ENCODE peak calls at places on chromosomes 7 and 10, in six cellular contexts. One of them, this sample, is unnamed.

GRCh38 chr10:117370205-117370604 is 5.0 kb downstream of the PDZD8 start:
- DNase-seq in heart left ventricle: no peak
- DNase-seq in GM12878: no peak
- DNase-seq in coronary artery: no peak
- DNase-seq in endodermal cell: no peak
- DNase-seq in esophagus muscularis mucosa: no peak
- DNase-seq in this sample: no peak

GRCh38 chr10:131653550-131654470 is 247.0 kb upstream of the PPP2R2D start:
- DNase-seq in esophagus muscularis mucosa: no peak
- DNase-seq in GM12878: no peak
- DNase-seq in heart left ventricle: no peak
- DNase-seq in coronary artery: peak
- DNase-seq in endodermal cell: no peak
- DNase-seq in this sample: no peak

GRCh38 chr7:151114151-151115090 is 28.1 kb downstream of the AGAP3 start:
- DNase-seq in endodermal cell: peak
- DNase-seq in GM12878: no peak
- DNase-seq in coronary artery: no peak
- DNase-seq in esophagus muscularis mucosa: no peak
- DNase-seq in heart left ventricle: no peak
- DNase-seq in this sample: no peak

GRCh38 chr7:21844742-21845141 is 101.0 kb downstream of the CDCA7L start:
- DNase-seq in heart left ventricle: no peak
- DNase-seq in endodermal cell: no peak
- DNase-seq in esophagus muscularis mucosa: no peak
- DNase-seq in GM12878: no peak
- DNase-seq in coronary artery: no peak
- DNase-seq in this sample: no peak

GRCh38 chr7:111075498-111075897 is 15.4 kb upstream of the LRRN3 start:
- DNase-seq in coronary artery: no peak
- DNase-seq in endodermal cell: no peak
- DNase-seq in esophagus muscularis mucosa: no peak
- DNase-seq in GM12878: no peak
- DNase-seq in heart left ventricle: no peak
- DNase-seq in this sample: no peak

GRCh38 chr10:8182841-8183240 is 128.4 kb downstream of the GATA3 start:
- DNase-seq in coronary artery: no peak
- DNase-seq in endodermal cell: no peak
- DNase-seq in heart left ventricle: no peak
- DNase-seq in esophagus muscularis mucosa: no peak
- DNase-seq in GM12878: no peak
- DNase-seq in this sample: no peak

GRCh38 chr10:110774069-110775021 is 97.4 kb upstream of the PDCD4 start:
- DNase-seq in GM12878: peak
- DNase-seq in endodermal cell: no peak
- DNase-seq in esophagus muscularis mucosa: no peak
- DNase-seq in heart left ventricle: no peak
- DNase-seq in coronary artery: no peak
- DNase-seq in this sample: no peak

GRCh38 chr10:63421591-63421990 is 44.2 kb downstream of the JMJD1C start:
- DNase-seq in endodermal cell: no peak
- DNase-seq in coronary artery: no peak
- DNase-seq in heart left ventricle: no peak
- DNase-seq in GM12878: peak
- DNase-seq in esophagus muscularis mucosa: no peak
- DNase-seq in this sample: no peak

GRCh38 chr10:77592946-77593636 is 44.5 kb downstream of the KCNMA1 start:
- DNase-seq in coronary artery: peak
- DNase-seq in endodermal cell: no peak
- DNase-seq in esophagus muscularis mucosa: no peak
- DNase-seq in heart left ventricle: no peak
- DNase-seq in GM12878: no peak
- DNase-seq in this sample: no peak

GRCh38 chr10:123478112-123478511 is 188.0 kb upstream of the GPR26 start:
- DNase-seq in esophagus muscularis mucosa: no peak
- DNase-seq in heart left ventricle: no peak
- DNase-seq in GM12878: no peak
- DNase-seq in endodermal cell: no peak
- DNase-seq in coronary artery: no peak
- DNase-seq in this sample: no peak

GRCh38 chr10:88975377-88975720 is 15.2 kb upstream of the FAS start:
- DNase-seq in endodermal cell: no peak
- DNase-seq in coronary artery: no peak
- DNase-seq in heart left ventricle: no peak
- DNase-seq in esophagus muscularis mucosa: no peak
- DNase-seq in GM12878: no peak
- DNase-seq in this sample: no peak

GRCh38 chr10:91076991-91077548 is 143.4 kb upstream of the PCGF5 start:
- DNase-seq in coronary artery: no peak
- DNase-seq in esophagus muscularis mucosa: peak
- DNase-seq in endodermal cell: no peak
- DNase-seq in GM12878: no peak
- DNase-seq in heart left ventricle: no peak
- DNase-seq in this sample: no peak

GRCh38 chr7:37105119-37105518 is 343.5 kb downstream of the ELMO1 start:
- DNase-seq in heart left ventricle: no peak
- DNase-seq in endodermal cell: peak
- DNase-seq in GM12878: no peak
- DNase-seq in esophagus muscularis mucosa: peak
- DNase-seq in coronary artery: no peak
- DNase-seq in this sample: no peak

GRCh38 chr7:132574281-132574680 is 2.0 kb downstream of the PLXNA4 start:
- DNase-seq in esophagus muscularis mucosa: no peak
- DNase-seq in coronary artery: no peak
- DNase-seq in GM12878: no peak
- DNase-seq in heart left ventricle: no peak
- DNase-seq in endodermal cell: no peak
- DNase-seq in this sample: no peak

GRCh38 chr10:49037187-49037586 is 78.1 kb downstream of the VSTM4 start:
- DNase-seq in GM12878: no peak
- DNase-seq in endodermal cell: no peak
- DNase-seq in esophagus muscularis mucosa: peak
- DNase-seq in heart left ventricle: no peak
- DNase-seq in coronary artery: no peak
- DNase-seq in this sample: no peak

GRCh38 chr7:155284496-155285274 is 13.0 kb upstream of the INSIG1 start:
- DNase-seq in coronary artery: no peak
- DNase-seq in heart left ventricle: no peak
- DNase-seq in esophagus muscularis mucosa: no peak
- DNase-seq in endodermal cell: no peak
- DNase-seq in GM12878: no peak
- DNase-seq in this sample: no peak

DNA sequence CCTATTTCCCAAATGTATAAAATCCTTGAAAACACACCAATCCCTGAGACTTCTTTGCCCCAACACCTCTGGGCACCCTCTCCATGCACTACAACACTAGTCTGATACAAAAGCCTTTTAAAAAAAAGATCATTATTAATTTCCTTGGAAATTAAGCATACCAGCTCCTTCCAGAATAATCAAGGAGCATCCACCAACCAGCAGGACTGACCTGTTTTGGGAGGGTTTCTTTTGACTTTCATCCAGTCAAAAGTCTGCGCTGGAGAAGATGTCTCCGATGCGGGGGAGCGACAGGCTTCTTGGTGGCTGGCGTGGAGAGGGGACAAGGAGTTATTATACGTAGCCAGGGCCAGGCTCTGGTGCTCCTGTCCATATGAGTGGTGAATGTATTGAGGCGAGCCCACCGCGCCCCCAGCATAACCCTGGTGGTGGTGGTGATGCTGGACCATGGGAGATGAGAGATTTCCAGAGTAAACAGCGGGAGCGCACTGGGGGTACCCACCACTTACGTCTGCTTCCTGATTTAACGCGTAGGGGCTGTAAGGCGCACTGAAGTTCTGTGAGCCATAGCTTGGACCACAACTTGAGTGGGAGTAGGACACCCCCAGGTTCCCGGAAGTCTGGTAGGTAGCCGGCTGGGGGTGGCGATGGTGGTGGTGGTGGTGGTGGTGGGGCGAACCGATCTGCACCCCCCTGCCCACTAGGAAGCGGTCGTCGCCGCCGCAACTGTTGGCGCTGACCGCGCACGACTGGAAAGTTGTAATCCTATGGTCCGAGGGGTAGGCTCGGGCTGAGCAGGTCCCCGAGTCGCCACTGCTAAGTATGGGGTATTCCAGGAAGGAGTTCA is 527 bp downstream of the HOXA1 start:
- DNase-seq in coronary artery: no peak
- DNase-seq in endodermal cell: peak
- DNase-seq in esophagus muscularis mucosa: no peak
- DNase-seq in GM12878: no peak
- DNase-seq in heart left ventricle: no peak
- DNase-seq in this sample: no peak
- H3K27ac ChIP-seq in coronary artery: peak
- H3K27ac ChIP-seq in endodermal cell: no peak
- H3K27ac ChIP-seq in esophagus muscularis mucosa: peak
- H3K27ac ChIP-seq in GM12878: no peak
- H3K27ac ChIP-seq in heart left ventricle: no peak
- H3K27ac ChIP-seq in this sample: no peak

GRCh38 chr10:130109796-130110235 is 814 bp downstream of the C10orf143 start:
- DNase-seq in endodermal cell: peak
- DNase-seq in esophagus muscularis mucosa: no peak
- DNase-seq in heart left ventricle: peak
- DNase-seq in coronary artery: no peak
- DNase-seq in GM12878: peak
- DNase-seq in this sample: no peak

GRCh38 chr10:130111848-130112180 is 1.2 kb upstream of the C10orf143 start:
- DNase-seq in heart left ventricle: no peak
- DNase-seq in esophagus muscularis mucosa: no peak
- DNase-seq in GM12878: no peak
- DNase-seq in coronary artery: no peak
- DNase-seq in endodermal cell: no peak
- DNase-seq in this sample: no peak

GRCh38 chr10:130110236-130111114 is at the start of gene C10orf143:
- DNase-seq in endodermal cell: peak
- DNase-seq in heart left ventricle: peak
- DNase-seq in GM12878: peak
- DNase-seq in coronary artery: peak
- DNase-seq in esophagus muscularis mucosa: peak
- DNase-seq in this sample: peak

GRCh38 chr10:130111115-130111847 is 651 bp upstream of the C10orf143 start:
- DNase-seq in coronary artery: peak
- DNase-seq in esophagus muscularis mucosa: peak
- DNase-seq in GM12878: peak
- DNase-seq in endodermal cell: peak
- DNase-seq in heart left ventricle: peak
- DNase-seq in this sample: peak

GRCh38 chr10:130108934-130109604 is 1.6 kb downstream of the C10orf143 start:
- DNase-seq in endodermal cell: no peak
- DNase-seq in GM12878: no peak
- DNase-seq in heart left ventricle: no peak
- DNase-seq in coronary artery: no peak
- DNase-seq in esophagus muscularis mucosa: no peak
- DNase-seq in this sample: no peak
- H3K4me3 ChIP-seq in endodermal cell: peak
- H3K4me3 ChIP-seq in GM12878: peak
- H3K4me3 ChIP-seq in heart left ventricle: peak
- H3K4me3 ChIP-seq in coronary artery: peak
- H3K4me3 ChIP-seq in esophagus muscularis mucosa: peak
- H3K4me3 ChIP-seq in this sample: no peak

DNA sequence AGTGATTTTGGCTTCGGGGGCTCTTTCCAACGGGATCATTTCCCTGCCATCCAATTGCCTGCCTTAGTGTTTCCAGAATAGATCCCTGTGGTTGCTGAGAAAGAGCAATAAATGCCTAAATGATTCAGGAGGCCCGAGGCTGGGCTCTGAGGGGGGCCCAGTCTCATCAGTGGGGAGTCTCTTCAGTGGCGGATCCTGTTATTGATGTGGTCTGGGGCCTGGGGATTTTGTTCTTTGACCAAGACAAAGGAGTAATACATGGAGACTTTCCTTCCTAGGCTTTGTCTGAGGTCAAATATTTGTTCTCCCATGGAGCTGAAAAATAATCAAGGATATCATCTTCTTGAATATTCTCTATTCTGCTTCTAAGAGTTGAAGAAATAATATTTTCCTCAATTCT is 40.8 kb downstream of the TAS2R41 start:
- DNase-seq in GM12878: no peak
- DNase-seq in coronary artery: no peak
- DNase-seq in esophagus muscularis mucosa: no peak
- DNase-seq in heart left ventricle: no peak
- DNase-seq in endodermal cell: peak
- DNase-seq in this sample: peak
- H3K27ac ChIP-seq in GM12878: no peak
- H3K27ac ChIP-seq in coronary artery: no peak
- H3K27ac ChIP-seq in esophagus muscularis mucosa: no peak
- H3K27ac ChIP-seq in heart left ventricle: no peak
- H3K27ac ChIP-seq in endodermal cell: peak
- H3K27ac ChIP-seq in this sample: no peak

GRCh38 chr7:108292541-108292940 is 162.4 kb upstream of the LAMB4 start:
- DNase-seq in coronary artery: no peak
- DNase-seq in heart left ventricle: no peak
- DNase-seq in GM12878: no peak
- DNase-seq in esophagus muscularis mucosa: no peak
- DNase-seq in endodermal cell: no peak
- DNase-seq in this sample: no peak

GRCh38 chr7:108289852-108290251 is 159.7 kb upstream of the LAMB4 start:
- DNase-seq in coronary artery: no peak
- DNase-seq in esophagus muscularis mucosa: no peak
- DNase-seq in GM12878: no peak
- DNase-seq in heart left ventricle: no peak
- DNase-seq in endodermal cell: no peak
- DNase-seq in this sample: no peak

GRCh38 chr7:108291135-108291508 is 161.0 kb upstream of the LAMB4 start:
- DNase-seq in endodermal cell: no peak
- DNase-seq in coronary artery: no peak
- DNase-seq in esophagus muscularis mucosa: no peak
- DNase-seq in heart left ventricle: no peak
- DNase-seq in GM12878: no peak
- DNase-seq in this sample: no peak

GRCh38 chr7:108291791-108292440 is 161.8 kb upstream of the LAMB4 start:
- DNase-seq in GM12878: no peak
- DNase-seq in coronary artery: no peak
- DNase-seq in heart left ventricle: no peak
- DNase-seq in endodermal cell: no peak
- DNase-seq in esophagus muscularis mucosa: no peak
- DNase-seq in this sample: no peak

DNA sequence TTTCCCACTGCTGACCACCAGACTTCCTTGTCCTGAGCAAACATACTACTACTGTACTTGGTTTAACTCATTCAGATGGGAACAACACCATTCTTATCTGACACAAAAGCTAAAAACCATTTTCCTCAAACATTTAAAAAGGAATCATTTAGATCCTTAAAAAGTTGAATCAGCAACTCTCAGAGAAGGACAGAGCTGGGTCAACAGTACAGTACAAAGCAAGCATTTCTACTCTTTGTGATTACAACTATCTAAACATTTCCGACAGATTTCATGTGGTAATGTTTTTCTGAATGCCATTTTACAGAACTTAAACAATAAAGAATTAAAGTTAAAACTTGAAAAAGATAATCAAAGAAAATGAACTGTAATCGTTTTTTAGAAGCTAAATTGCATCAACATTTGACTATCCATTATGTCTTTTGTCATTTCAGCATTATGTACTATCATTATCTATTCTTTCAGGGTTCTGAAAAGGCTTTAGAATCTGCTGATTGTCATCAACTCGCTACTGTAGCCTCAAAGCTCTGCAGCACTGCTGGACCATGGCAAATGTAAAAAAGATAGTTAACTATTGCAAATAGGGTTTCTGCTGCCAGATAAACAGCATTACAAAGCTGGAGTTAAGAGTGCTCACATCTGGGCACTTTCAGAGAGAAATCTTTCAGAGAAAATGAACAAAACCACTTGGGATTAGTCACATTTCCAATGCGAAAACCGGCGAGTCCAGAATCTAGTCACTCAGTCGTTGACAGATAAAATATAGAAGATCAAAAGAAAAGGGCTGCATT is 160.4 kb upstream of the LAMB4 start:
- DNase-seq in endodermal cell: no peak
- DNase-seq in esophagus muscularis mucosa: no peak
- DNase-seq in coronary artery: no peak
- DNase-seq in GM12878: no peak
- DNase-seq in heart left ventricle: no peak
- DNase-seq in this sample: no peak
- H3K4me3 ChIP-seq in endodermal cell: no peak
- H3K4me3 ChIP-seq in esophagus muscularis mucosa: no peak
- H3K4me3 ChIP-seq in coronary artery: no peak
- H3K4me3 ChIP-seq in GM12878: no peak
- H3K4me3 ChIP-seq in heart left ventricle: no peak
- H3K4me3 ChIP-seq in this sample: no peak

This sample was measured in vagina.